ENCODE peak calls at places on chromosome 12, in five cellular contexts. K is A549, F is NB4, S is HCT116, D is HepG2. O is an unnamed sample.

GRCh38 chr12:116878567-116879508 is 2.4 kb downstream of the HRK start:
- DNase-seq in D (no peak), S (no peak), K (no peak), F (peak; percentile 39), O (no peak)

GRCh38 chr12:56017181-56017580 is 3.7 kb upstream of the IKZF4 start:
- DNase-seq in K (no peak), D (no peak), F (no peak), S (no peak), O (no peak)

GRCh38 chr12:131511391-131511802 is 199.5 kb upstream of the SFSWAP start:
- DNase-seq in S (peak; percentile 3), K (peak; percentile 14), D (no peak), F (peak; percentile 93), O (peak; percentile 12)

GRCh38 chr12:115474525-115475353 is 790.8 kb upstream of the TBX3 start:
- DNase-seq in K (no peak), D (no peak), S (peak; percentile 51), F (no peak), O (no peak)

GRCh38 chr12:97982684-97983083 is 520.1 kb downstream of the RMST start:
- DNase-seq in D (no peak), K (no peak), S (no peak), F (no peak), O (no peak)

GRCh38 chr12:126182619-126183236 is 1117.5 kb downstream of the AACS start:
- DNase-seq in F (peak; percentile 11), S (no peak), K (no peak), D (no peak), O (no peak)

GRCh38 chr12:108505121-108505520 is 10.0 kb upstream of the FICD start:
- DNase-seq in D (no peak), S (no peak), F (no peak), K (no peak), O (no peak)

GRCh38 chr12:4607056-4607455 is 41.8 kb downstream of the AKAP3 start:
- DNase-seq in D (no peak), F (no peak), K (no peak), S (no peak), O (no peak)

GRCh38 chr12:104687823-104688573 is 231.2 kb downstream of the CHST11 start:
- DNase-seq in D (no peak), K (no peak), S (no peak), F (peak; percentile 96), O (no peak)

GRCh38 chr12:72074065-72074464 is 135.4 kb downstream of the TPH2 start:
- DNase-seq in S (no peak), D (no peak), F (no peak), K (no peak), O (no peak)

GRCh38 chr12:47754881-47755280 is 3.8 kb downstream of the RAPGEF3 start:
- DNase-seq in D (no peak), K (no peak), S (no peak), F (peak; percentile 42), O (no peak)

GRCh38 chr12:51377099-51377984 is 13.9 kb downstream of the GALNT6 start:
- DNase-seq in K (no peak), S (no peak), D (no peak), F (no peak), O (no peak)

GRCh38 chr12:105861232-105861631 is 277.5 kb downstream of the NUAK1 start:
- DNase-seq in S (no peak), D (no peak), F (no peak), K (no peak), O (no peak)

GRCh38 chr12:22130671-22131070 is 84.7 kb downstream of the CMAS start:
- DNase-seq in S (no peak), F (no peak), D (no peak), K (no peak), O (no peak)

GRCh38 chr12:95976416-95976832 is 19.7 kb downstream of the HAL start:
- DNase-seq in S (no peak), K (no peak), F (no peak), D (peak; percentile 82), O (no peak)

GRCh38 chr12:3282271-3282670 is 205.1 kb downstream of the TSPAN9 start:
- DNase-seq in D (no peak), F (no peak), S (no peak), K (no peak), O (no peak)

GRCh38 chr12:13175499-13175898 is 21.0 kb upstream of the EMP1 start:
- DNase-seq in F (peak; percentile 25), S (no peak), D (no peak), K (no peak), O (no peak)

GRCh38 chr12:50166776-50167025 is 468 bp downstream of the CERS5 start:
- DNase-seq in D (no peak), S (no peak), K (no peak), F (no peak), O (no peak)

GRCh38 chr12:63844391-63845341 is at the start of gene SRGAP1:
- DNase-seq in D (peak; percentile 44), K (peak; percentile 69), S (no peak), F (peak; percentile 60), O (peak; percentile 80)

GRCh38 chr12:45050331-45050750 is 558 bp downstream of the DBX2 start:
- DNase-seq in S (no peak), F (no peak), D (no peak), K (peak; percentile 1), O (no peak)

GRCh38 chr12:116406529-116406928 is 129.0 kb upstream of the MED13L start:
- DNase-seq in K (peak; percentile 95), D (peak; percentile 71), S (peak; percentile 83), F (peak; percentile 100), O (no peak)

GRCh38 chr12:106954462-106955376 is 988 bp upstream of the TMEM263 start:
- DNase-seq in K (no peak), F (peak; percentile 30), S (no peak), D (no peak), O (peak; percentile 66)

GRCh38 chr12:89470741-89471504 is 53.7 kb downstream of the GALNT4 start:
- DNase-seq in F (peak; percentile 74), K (peak; percentile 70), D (peak; percentile 58), S (peak; percentile 42), O (peak; percentile 73)

GRCh38 chr12:10557329-10557728 is 51.6 kb downstream of the EIF2S3B start:
- DNase-seq in F (no peak), S (no peak), D (no peak), K (no peak), O (no peak)

GRCh38 chr12:118302053-118302452 is 70.7 kb downstream of the TAOK3 start:
- DNase-seq in D (no peak), F (no peak), K (no peak), S (no peak), O (no peak)

GRCh38 chr12:91813701-91814100 is 331.9 kb downstream of the BTG1 start:
- DNase-seq in F (peak; percentile 28), D (no peak), S (no peak), K (no peak), O (no peak)

GRCh38 chr12:3697311-3697870 is 55.5 kb downstream of the CRACR2A start:
- DNase-seq in F (no peak), D (no peak), K (no peak), S (no peak), O (no peak)

GRCh38 chr12:19373569-19373968 is 65.7 kb upstream of the AEBP2 start:
- DNase-seq in D (no peak), K (no peak), S (no peak), F (no peak), O (no peak)

GRCh38 chr12:13339091-13339490 is 142.6 kb downstream of the EMP1 start:
- DNase-seq in D (no peak), S (no peak), K (no peak), F (no peak), O (no peak)

GRCh38 chr12:105300883-105301282 is 29.6 kb upstream of the C12orf75 start:
- DNase-seq in S (no peak), D (no peak), F (no peak), K (no peak), O (no peak)

GRCh38 chr12:105440037-105440664 is 109.7 kb downstream of the C12orf75 start:
- DNase-seq in D (no peak), S (no peak), K (no peak), F (peak; percentile 28), O (no peak)

GRCh38 chr12:94561943-94562411 is 88.4 kb downstream of the TMCC3 start:
- DNase-seq in F (no peak), D (no peak), K (no peak), S (no peak), O (no peak)

DNA sequence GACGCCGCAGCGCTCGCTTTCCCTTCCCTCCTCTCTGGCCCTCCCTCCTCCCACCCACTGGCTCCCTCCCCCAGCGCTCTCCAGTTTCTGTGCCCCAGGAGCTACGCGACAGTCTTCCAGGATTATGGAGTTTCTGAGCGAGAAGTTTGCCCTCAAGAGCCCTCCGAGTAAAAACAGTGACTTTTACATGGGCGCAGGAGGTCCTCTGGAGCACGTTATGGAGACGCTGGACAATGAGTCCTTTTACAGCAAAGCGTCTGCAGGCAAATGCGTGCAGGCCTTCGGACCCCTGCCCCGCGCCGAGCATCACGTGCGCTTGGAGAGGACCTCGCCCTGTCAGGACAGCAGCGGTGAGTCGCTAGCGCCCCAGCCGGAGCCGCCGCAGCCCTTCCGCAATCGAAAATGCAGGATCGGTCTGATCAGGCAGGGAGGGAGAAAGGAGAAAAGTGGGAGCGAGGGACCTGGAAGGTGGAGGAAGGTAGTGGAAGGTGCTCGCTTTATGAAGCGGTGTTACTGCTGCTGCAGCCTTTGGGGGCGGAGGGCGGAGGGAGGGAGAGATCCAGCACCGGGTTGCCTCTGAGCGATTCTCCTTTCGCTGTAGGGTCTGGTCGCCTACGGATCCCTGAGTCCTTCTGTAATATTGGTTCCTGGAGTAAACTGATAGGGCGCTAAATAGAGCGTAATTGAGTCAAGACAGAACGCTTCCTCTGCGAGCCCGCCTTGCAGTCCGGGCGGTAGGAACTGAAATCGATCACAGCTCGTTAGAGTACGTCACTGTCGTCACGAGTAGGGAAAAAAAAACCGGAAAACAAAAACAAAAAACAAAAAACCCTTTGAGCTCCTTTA is at the start of gene ALX1:
- DNase-seq in F (no peak), S (no peak), D (no peak), K (peak; percentile 77), O (peak; percentile 86)
- TF ChIP-seq MAX in F (no peak), S (no peak), D (peak; percentile 36), K (peak; percentile 91), O (peak; percentile 53)

DNA sequence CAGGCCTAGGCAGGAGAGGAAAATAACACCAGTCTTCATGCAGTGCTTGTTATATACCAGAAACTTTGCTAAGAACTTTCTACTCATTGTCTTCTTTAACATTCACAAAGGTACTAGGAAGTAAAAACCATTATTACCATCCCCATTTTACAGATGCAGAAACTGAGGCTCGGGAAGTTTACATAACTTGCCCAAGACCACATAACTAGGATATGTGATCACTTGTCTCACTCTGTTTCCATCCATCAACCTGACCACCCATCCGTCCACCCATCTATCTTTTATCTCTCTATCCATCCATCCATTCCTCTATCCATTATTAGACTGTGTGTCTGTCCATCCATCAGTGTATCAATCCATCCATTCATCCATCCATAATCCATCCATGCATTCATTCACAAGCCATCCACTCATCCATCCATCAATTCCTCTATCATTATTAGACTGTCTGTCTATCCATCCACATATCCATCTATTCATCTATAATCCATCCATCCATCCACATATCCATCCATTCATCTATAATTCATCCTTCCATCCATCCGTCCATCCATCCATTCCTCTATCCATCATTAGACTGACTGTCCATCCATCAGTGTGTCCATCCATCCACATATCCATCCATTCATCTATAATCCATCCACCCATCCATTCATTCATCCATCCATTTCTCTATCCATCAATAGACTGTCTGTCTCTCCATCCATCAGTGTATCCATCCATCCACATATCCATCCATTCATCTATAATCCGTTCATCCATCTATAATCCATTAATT is 16.5 kb downstream of the SDSL start:
- DNase-seq in K (no peak), D (no peak), F (no peak), S (no peak), O (no peak)
- H3K4me3 ChIP-seq in K (no peak overlapping the region), D (no peak overlapping the region), F (no peak overlapping the region), S (no peak overlapping the region), O (no peak overlapping the region)

GRCh38 chr12:34600592-34601462 is 578.5 kb downstream of the ALG10 start:
- DNase-seq in S (no peak), K (no peak), F (no peak), D (no peak), O (no peak)
- TF ChIP-seq MAX in S (no peak), K (no peak), F (no peak), D (no peak), O (no peak)

GRCh38 chr12:81077329-81077685 is 572 bp upstream of the ACSS3 start:
- DNase-seq in K (no peak), D (peak; percentile 79), F (no peak), S (no peak), O (no peak)
- H3K4me3 ChIP-seq in K (peak overlapping the region; percentile 27), D (peak overlapping the region; percentile 85), F (no peak overlapping the region), S (no peak overlapping the region), O (no peak overlapping the region)